ENCODE peak calls at places on chromosome 19, in ten cellular contexts. E is hypothalamus; P is stimulated activated CD8-positive, alpha-beta memory T cell treated with anti-CD3 and anti-CD28 coated beads, Interleukin-12 subunit alpha, Interleukin-12 subunit beta, amount 100 ng/mL, for 1 hour; B is endothelial cell; H is tibial artery; T is neural progenitor cell; V is coronary artery; X is heart right ventricle; I is GM12891; F is activated T-cell treated with anti-CD3 and anti-CD28 coated beads for 1 hour. R is an unnamed sample.

GRCh38 chr19:6501740-6502648 is at the start of gene TUBB4A:
- DNase-seq in I (peak), V (no peak), E (peak), F (peak), P (no peak), B (peak), H (no peak), T (peak), X (peak), R (no peak)

GRCh38 chr19:58388175-58388526 is 1.1 kb downstream of the RPS5 start:
- DNase-seq in T (no peak), F (no peak), E (no peak), X (no peak), I (no peak), P (no peak), V (no peak), H (no peak), B (no peak), R (no peak)

GRCh38 chr19:51295382-51296126 is 15.9 kb upstream of the IGLON5 start:
- DNase-seq in B (no peak), T (peak), I (no peak), F (no peak), P (no peak), X (no peak), V (no peak), H (no peak), E (no peak), R (no peak)

GRCh38 chr19:23571175-23571574 is 115.8 kb downstream of the ZNF675 start:
- DNase-seq in T (no peak), E (no peak), P (no peak), V (no peak), X (no peak), H (no peak), B (no peak), F (no peak), I (no peak), R (no peak)

GRCh38 chr19:17333611-17334413 is 843 bp downstream of the ANO8 start:
- DNase-seq in I (peak), H (no peak), E (no peak), B (no peak), X (no peak), T (peak), V (no peak), P (peak), F (peak), R (peak)

GRCh38 chr19:51701468-51702100 is 8.5 kb downstream of the SPACA6 start:
- DNase-seq in T (no peak), X (no peak), V (no peak), B (no peak), E (no peak), I (no peak), H (peak), P (no peak), F (no peak), R (no peak)

GRCh38 chr19:710767-711166 is 2.0 kb downstream of the PALM start:
- DNase-seq in E (no peak), F (no peak), B (no peak), I (no peak), H (no peak), T (no peak), P (no peak), X (no peak), V (no peak), R (no peak)

GRCh38 chr19:45767881-45768643 is 990 bp downstream of the SIX5 start:
- DNase-seq in B (peak), E (peak), P (no peak), I (peak), H (peak), F (no peak), X (peak), T (peak), V (no peak), R (peak)

GRCh38 chr19:290539-291521 is at the start of gene PLPP2:
- DNase-seq in H (peak), P (peak), I (peak), T (peak), F (peak), B (no peak), V (no peak), X (no peak), E (peak), R (no peak)

GRCh38 chr19:50384685-50385535 is 763 bp downstream of the POLD1 start:
- DNase-seq in H (no peak), X (no peak), V (no peak), F (no peak), I (no peak), B (no peak), P (no peak), E (no peak), T (peak), R (no peak)

GRCh38 chr19:5078666-5079409 is 109.9 kb downstream of the KDM4B start:
- DNase-seq in X (no peak), F (no peak), T (no peak), V (no peak), B (no peak), H (no peak), E (no peak), P (no peak), I (no peak), R (no peak)

GRCh38 chr19:47595937-47596336 is 13.0 kb upstream of the BICRA start:
- DNase-seq in H (no peak), I (no peak), B (no peak), T (no peak), V (no peak), F (no peak), E (no peak), P (no peak), X (no peak), R (no peak)

GRCh38 chr19:29329460-29330134 is 116.6 kb upstream of the UQCRFS1 start:
- DNase-seq in V (no peak), B (peak), F (no peak), I (no peak), X (no peak), H (no peak), E (no peak), P (no peak), T (peak), R (no peak)

GRCh38 chr19:54851353-54851752 is 1.1 kb downstream of the KIR3DL2 start:
- DNase-seq in V (no peak), P (no peak), F (no peak), B (no peak), T (no peak), H (no peak), E (no peak), X (no peak), I (no peak), R (no peak)

GRCh38 chr19:29442094-29442493 is 83.7 kb upstream of the VSTM2B start:
- DNase-seq in P (no peak), I (no peak), H (no peak), B (no peak), E (no peak), V (no peak), T (no peak), F (no peak), X (no peak), R (no peak)

GRCh38 chr19:47507924-47508553 is 6.8 kb downstream of the NAPA start:
- DNase-seq in T (peak), X (no peak), E (no peak), P (no peak), I (no peak), V (no peak), B (no peak), H (no peak), F (no peak), R (no peak)

GRCh38 chr19:1106841-1107654 is 3.3 kb downstream of the GPX4 start:
- DNase-seq in P (no peak), F (no peak), B (no peak), H (no peak), T (no peak), I (no peak), V (no peak), X (no peak), E (no peak), R (no peak)

GRCh38 chr19:49447485-49448431 is 3.9 kb downstream of the PIH1D1 start:
- DNase-seq in X (no peak), I (no peak), P (no peak), E (peak), V (no peak), B (no peak), F (no peak), T (peak), H (no peak), R (no peak)

GRCh38 chr19:29714953-29715694 is at the start of gene C19orf12:
- DNase-seq in P (no peak), X (peak), I (peak), B (peak), F (peak), V (no peak), T (peak), H (peak), E (peak), R (peak)

GRCh38 chr19:51688665-51689571 is 4.2 kb upstream of the SPACA6 start:
- DNase-seq in I (no peak), P (no peak), X (peak), H (peak), F (no peak), T (peak), V (peak), B (peak), E (peak), R (no peak)

GRCh38 chr19:35267818-35268545 is 780 bp upstream of the USF2 start:
- DNase-seq in F (peak), V (peak), B (peak), E (peak), H (peak), X (peak), P (peak), I (peak), T (peak), R (peak)

GRCh38 chr19:8494158-8494557 is 8.3 kb downstream of the PRAM1 start:
- DNase-seq in I (no peak), V (no peak), F (no peak), B (no peak), E (no peak), P (no peak), X (no peak), H (no peak), T (no peak), R (no peak)

GRCh38 chr19:13839938-13840750 is 36.8 kb upstream of the NANOS3 start:
- DNase-seq in T (no peak), V (no peak), F (no peak), X (no peak), E (peak), I (no peak), P (no peak), B (no peak), H (peak), R (no peak)

GRCh38 chr19:15829277-15829770 is 13.9 kb upstream of the OR10H1 start:
- DNase-seq in H (no peak), E (no peak), T (no peak), I (no peak), F (no peak), P (no peak), V (no peak), B (no peak), X (no peak), R (no peak)

GRCh38 chr19:48965033-48965805 is at the start of gene FTL:
- DNase-seq in E (peak), T (peak), P (peak), B (peak), I (peak), F (peak), V (peak), X (peak), H (peak), R (peak)

GRCh38 chr19:10551698-10552301 is 8.1 kb downstream of the ATG4D start:
- DNase-seq in E (no peak), V (no peak), I (no peak), F (no peak), T (no peak), X (no peak), B (no peak), P (no peak), H (no peak), R (no peak)

GRCh38 chr19:17468302-17469091 is 1.8 kb upstream of the SLC27A1 start:
- DNase-seq in F (no peak), E (peak), X (peak), V (peak), H (peak), P (no peak), T (peak), B (no peak), I (no peak), R (no peak)

GRCh38 chr19:17089238-17089637 is 13.7 kb downstream of the MYO9B start:
- DNase-seq in V (no peak), X (no peak), T (no peak), F (no peak), I (no peak), E (no peak), B (no peak), P (no peak), H (no peak), R (no peak)

GRCh38 chr19:38035515-38036495 is 128.8 kb downstream of the SIPA1L3 start:
- DNase-seq in H (peak), F (no peak), B (no peak), V (no peak), T (no peak), I (no peak), P (no peak), E (no peak), X (no peak), R (no peak)

GRCh38 chr19:29672933-29673336 is 7.7 kb downstream of the PLEKHF1 start:
- DNase-seq in T (no peak), V (no peak), P (peak), E (no peak), F (peak), X (no peak), B (no peak), I (no peak), H (peak), R (peak)

GRCh38 chr19:38932425-38933179 is 1.9 kb downstream of the MRPS12 start:
- DNase-seq in F (no peak), I (no peak), V (no peak), P (no peak), E (no peak), H (no peak), B (no peak), X (no peak), T (peak), R (no peak)

GRCh38 chr19:55116232-55117062 is 990 bp downstream of the PPP1R12C start:
- DNase-seq in P (peak), V (no peak), X (peak), F (peak), B (no peak), E (peak), I (peak), T (peak), H (peak), R (peak)

GRCh38 chr19:11054200-11054599 is 35.1 kb upstream of the LDLR start:
- DNase-seq in V (no peak), B (no peak), F (no peak), I (no peak), X (no peak), H (no peak), T (no peak), E (no peak), P (no peak), R (no peak)

GRCh38 chr19:28292822-28293500 is 920.0 kb downstream of the UQCRFS1 start:
- DNase-seq in B (peak), H (no peak), P (no peak), E (no peak), V (no peak), X (no peak), I (no peak), T (no peak), F (no peak), R (no peak)